ENCODE peak calls at places on chromosomes 13 and 19, in seven cellular contexts. M is hippocampal formation; C is activated naive CD8-positive, alpha-beta T cell treated with anti-CD3 and anti-CD28 coated beads for 36 hours; G is NCI-H446 treated with DMSO at 0.1 percent for 48 hours; Z is SHP77; I is glutamatergic neuron; P is memory B cell. U is an unnamed sample.

GRCh38 chr13:41428155-41428554 is 29.2 kb upstream of the RGCC start:
- DNase-seq in C (peak), Z (no peak), P (peak), I (no peak), M (peak), G (no peak), U (no peak)

GRCh38 chr13:109910131-109910530 is 123.7 kb upstream of the IRS2 start:
- DNase-seq in M (no peak), G (no peak), Z (no peak), C (no peak), P (no peak), I (no peak), U (no peak)

GRCh38 chr19:38718747-38719543 is 25.3 kb downstream of the CAPN12 start:
- DNase-seq in M (peak), C (no peak), G (no peak), Z (no peak), P (no peak), I (no peak), U (peak)

GRCh38 chr19:46186717-46187101 is 38.7 kb downstream of the IGFL2 start:
- DNase-seq in C (no peak), G (no peak), P (no peak), Z (no peak), I (no peak), M (no peak), U (no peak)

GRCh38 chr13:50580684-50581305 is 262.7 kb downstream of the DLEU7 start:
- DNase-seq in M (no peak), C (no peak), Z (no peak), G (no peak), I (no peak), P (no peak), U (no peak)

GRCh38 chr13:107941345-107942029 is 273.8 kb downstream of the LIG4 start:
- DNase-seq in Z (no peak), P (no peak), C (no peak), G (no peak), I (no peak), M (no peak), U (no peak)

GRCh38 chr13:25192936-25193335 is 20.8 kb upstream of the AMER2 start:
- DNase-seq in G (no peak), I (no peak), M (peak), C (no peak), Z (no peak), P (no peak), U (no peak)

GRCh38 chr13:113902536-113902935 is 38.7 kb upstream of the GAS6 start:
- DNase-seq in I (no peak), P (no peak), G (no peak), C (no peak), Z (no peak), M (no peak), U (no peak)